ENCODE peak calls at places on chromosomes 6 and 20, in four cellular contexts. One of them, this sample, is unnamed.

GRCh38 chr20:45968081-45968671 is 3.8 kb downstream of the ZNF335 start:
- DNase-seq in T-helper 1 cell: no peak
- DNase-seq in naive thymus-derived CD8-positive, alpha-beta T cell: no peak
- DNase-seq in nephron progenitor cell: no peak
- DNase-seq in this sample: no peak

GRCh38 chr6:6689413-6690143 is 101.1 kb downstream of the LY86 start:
- DNase-seq in T-helper 1 cell: no peak
- DNase-seq in naive thymus-derived CD8-positive, alpha-beta T cell: no peak
- DNase-seq in nephron progenitor cell: no peak
- DNase-seq in this sample: no peak

GRCh38 chr6:139583420-139583819 is 209.0 kb upstream of the CITED2 start:
- DNase-seq in T-helper 1 cell: no peak
- DNase-seq in naive thymus-derived CD8-positive, alpha-beta T cell: no peak
- DNase-seq in nephron progenitor cell: no peak
- DNase-seq in this sample: no peak

GRCh38 chr20:56689318-56689717 is 60.2 kb downstream of the TFAP2C start:
- DNase-seq in T-helper 1 cell: no peak
- DNase-seq in naive thymus-derived CD8-positive, alpha-beta T cell: no peak
- DNase-seq in nephron progenitor cell: peak
- DNase-seq in this sample: no peak

GRCh38 chr20:3805594-3806264 is 9.6 kb downstream of the CDC25B start:
- DNase-seq in T-helper 1 cell: no peak
- DNase-seq in naive thymus-derived CD8-positive, alpha-beta T cell: no peak
- DNase-seq in nephron progenitor cell: no peak
- DNase-seq in this sample: no peak

GRCh38 chr6:55941713-55942112 is 66.3 kb upstream of the BMP5 start:
- DNase-seq in T-helper 1 cell: no peak
- DNase-seq in naive thymus-derived CD8-positive, alpha-beta T cell: no peak
- DNase-seq in nephron progenitor cell: no peak
- DNase-seq in this sample: no peak

GRCh38 chr6:139257821-139258398 is 33.9 kb downstream of the TXLNB start:
- DNase-seq in T-helper 1 cell: no peak
- DNase-seq in naive thymus-derived CD8-positive, alpha-beta T cell: no peak
- DNase-seq in nephron progenitor cell: no peak
- DNase-seq in this sample: no peak

GRCh38 chr6:145031001-145031400 is 704.3 kb downstream of the EPM2A start:
- DNase-seq in T-helper 1 cell: no peak
- DNase-seq in naive thymus-derived CD8-positive, alpha-beta T cell: no peak
- DNase-seq in nephron progenitor cell: no peak
- DNase-seq in this sample: no peak

GRCh38 chr6:155311076-155311475 is 3.2 kb downstream of the TFB1M start:
- DNase-seq in T-helper 1 cell: no peak
- DNase-seq in naive thymus-derived CD8-positive, alpha-beta T cell: no peak
- DNase-seq in nephron progenitor cell: no peak
- DNase-seq in this sample: no peak

GRCh38 chr6:44004625-44005506 is 122.4 kb downstream of the MRPL14 start:
- DNase-seq in T-helper 1 cell: no peak
- DNase-seq in naive thymus-derived CD8-positive, alpha-beta T cell: no peak
- DNase-seq in nephron progenitor cell: no peak
- DNase-seq in this sample: no peak

GRCh38 chr6:133899556-133899955 is 10.6 kb downstream of the TCF21 start:
- DNase-seq in T-helper 1 cell: no peak
- DNase-seq in naive thymus-derived CD8-positive, alpha-beta T cell: no peak
- DNase-seq in nephron progenitor cell: no peak
- DNase-seq in this sample: no peak